ENCODE peak calls at places on chromosomes 1 and 21, in five cellular contexts. D is HS-27A, S is epithelial cell of prostate, F is astrocyte of the spinal cord, Q is stomach. I is an unnamed sample.
A peak's percentile ranks its signal among the peaks of the same experiment; 100 is the strongest.

GRCh38 chr21:24896735-24897124 is 710.6 kb downstream of the MRPL39 start:
- DNase-seq in S (no peak), D (no peak), Q (no peak), F (no peak), I (no peak)

GRCh38 chr1:179228783-179229213 is 679 bp downstream of the ABL2 start:
- DNase-seq in S (no peak), Q (peak; percentile 45), F (peak; percentile 15), D (no peak), I (peak; percentile 31)

GRCh38 chr1:7549277-7549676 is 221.8 kb upstream of the VAMP3 start:
- DNase-seq in Q (no peak), F (peak; percentile 82), D (peak; percentile 91), S (peak; percentile 60), I (peak; percentile 95)

GRCh38 chr1:208178091-208178529 is 66.1 kb downstream of the PLXNA2 start:
- DNase-seq in F (no peak), S (no peak), D (no peak), Q (peak; percentile 73), I (no peak)

GRCh38 chr1:201488817-201489581 is 17.9 kb downstream of the CSRP1 start:
- DNase-seq in F (peak; percentile 95), S (no peak), Q (no peak), D (peak; percentile 94), I (peak; percentile 98)

GRCh38 chr1:184051485-184052193 is at the start of gene TSEN15:
- DNase-seq in S (peak; percentile 20), D (no peak), F (peak; percentile 89), Q (peak; percentile 86), I (peak; percentile 75)

GRCh38 chr21:36859744-36860501 is 106.5 kb downstream of the HLCS start:
- DNase-seq in F (peak; percentile 33), D (peak; percentile 75), S (peak; percentile 6), Q (peak; percentile 72), I (peak; percentile 57)

GRCh38 chr1:147168626-147169058 is 3.6 kb downstream of the PRKAB2 start:
- DNase-seq in S (no peak), Q (peak; percentile 48), F (peak; percentile 34), D (no peak), I (peak; percentile 43)

GRCh38 chr1:169576241-169576933 is 9.9 kb downstream of the F5 start:
- DNase-seq in D (no peak), S (no peak), F (no peak), Q (no peak), I (no peak)

GRCh38 chr21:46058339-46059145 is 39.4 kb upstream of the COL6A2 start:
- DNase-seq in Q (peak; percentile 16), D (no peak), F (no peak), S (no peak), I (no peak)

I was measured in RPMI7951.